ENCODE peak calls at places on chromosomes 6 and 20, in ten cellular contexts. S is SK-N-SH, U is mucosa of descending colon, V is mesendoderm, P is heart left ventricle, X is ascending aorta, Q is astrocyte, K is DND-41, T is cardiac muscle cell, L is adipocyte. Y is an unnamed sample. For H3K4me1, the result is how much of the 10 kb centered on the place peaks cover.

GRCh38 chr6:38389875-38390274 is 249.9 kb downstream of the BTBD9 start:
- DNase-seq in L (no peak), X (no peak), U (no peak), V (no peak), Q (no peak), T (no peak), P (no peak), S (no peak), K (no peak), Y (no peak)

GRCh38 chr6:143958839-143959399 is 49.1 kb downstream of the PLAGL1 start:
- DNase-seq in V (peak), P (no peak), X (no peak), S (no peak), U (no peak), Q (no peak), T (peak), L (no peak), K (no peak), Y (no peak)

GRCh38 chr6:135286962-135287525 is 105.9 kb downstream of the MYB start:
- DNase-seq in U (no peak), L (no peak), S (no peak), P (no peak), V (no peak), Q (no peak), X (no peak), K (no peak), T (no peak), Y (no peak)

GRCh38 chr20:9359561-9360308 is 154.7 kb upstream of the LAMP5 start:
- DNase-seq in U (peak), P (peak), S (peak), X (no peak), Q (peak), K (peak), T (peak), L (peak), V (peak), Y (peak)

GRCh38 chr20:54061106-54061881 is 9.1 kb downstream of the BCAS1 start:
- DNase-seq in P (no peak), L (no peak), Q (peak), X (no peak), V (no peak), S (no peak), T (no peak), K (no peak), U (no peak), Y (no peak)

GRCh38 chr6:72824833-72825232 is 203.0 kb downstream of the KCNQ5 start:
- DNase-seq in U (no peak), V (no peak), L (no peak), P (no peak), Q (no peak), K (no peak), T (no peak), S (no peak), X (no peak), Y (no peak)

GRCh38 chr6:163751032-163751525 is 336.6 kb downstream of the QKI start:
- DNase-seq in T (peak), Q (no peak), V (no peak), L (no peak), U (no peak), K (no peak), P (no peak), S (no peak), X (no peak), Y (no peak)

GRCh38 chr6:744954-745353 is 52.0 kb upstream of the EXOC2 start:
- DNase-seq in S (no peak), Q (no peak), P (no peak), V (no peak), U (no peak), K (no peak), X (no peak), L (no peak), T (no peak), Y (no peak)

GRCh38 chr6:51514396-51515051 is 572.9 kb downstream of the PKHD1 start:
- DNase-seq in X (no peak), V (no peak), K (no peak), T (no peak), Q (peak), P (no peak), S (no peak), L (peak), U (no peak), Y (no peak)

GRCh38 chr20:61218886-61219480 is 33.1 kb upstream of the CDH4 start:
- DNase-seq in U (no peak), Q (peak), L (peak), S (no peak), T (no peak), X (no peak), V (no peak), K (no peak), P (no peak), Y (no peak)

GRCh38 chr6:135087803-135088202 is 33.2 kb upstream of the HBS1L start:
- DNase-seq in V (no peak), P (no peak), K (peak), U (no peak), S (no peak), L (no peak), T (no peak), X (no peak), Q (no peak), Y (no peak)

GRCh38 chr6:7050911-7051779 is 56.6 kb upstream of the RREB1 start:
- DNase-seq in U (peak), P (peak), V (peak), X (no peak), S (no peak), K (no peak), L (no peak), Q (peak), T (peak), Y (peak)

GRCh38 chr6:97501875-97502274 is 218.9 kb upstream of the MMS22L start:
- DNase-seq in L (no peak), P (no peak), U (no peak), K (no peak), Q (no peak), V (no peak), X (no peak), T (peak), S (no peak), Y (no peak)

GRCh38 chr6:6891949-6892461 is 215.8 kb upstream of the RREB1 start:
- DNase-seq in V (no peak), X (no peak), U (no peak), K (no peak), S (no peak), P (no peak), T (no peak), L (no peak), Q (no peak), Y (peak)

GRCh38 chr20:46257887-46258286 is 50.4 kb downstream of the CDH22 start:
- DNase-seq in S (no peak), L (no peak), X (no peak), T (no peak), K (no peak), U (no peak), Q (no peak), P (no peak), V (no peak), Y (no peak)

GRCh38 chr6:31888281-31889258 is 8.9 kb downstream of the EHMT2 start:
- DNase-seq in U (peak), V (no peak), Q (no peak), S (peak), T (peak), L (peak), P (no peak), K (peak), X (no peak), Y (no peak)

GRCh38 chr6:34094474-34095135 is 51.3 kb downstream of the GRM4 start:
- DNase-seq in X (no peak), P (no peak), T (no peak), S (no peak), L (no peak), U (no peak), Q (no peak), K (no peak), V (no peak), Y (no peak)

GRCh38 chr6:67888886-67889681 is 746.0 kb upstream of the ADGRB3 start:
- DNase-seq in S (no peak), X (no peak), P (no peak), K (no peak), U (no peak), Q (peak), T (no peak), L (no peak), V (no peak), Y (no peak)

GRCh38 chr6:39978240-39978639 is 44.0 kb upstream of the MOCS1 start:
- DNase-seq in P (no peak), V (no peak), Q (no peak), T (no peak), X (no peak), S (no peak), U (no peak), L (no peak), K (no peak), Y (no peak)

GRCh38 chr6:131920656-131921055 is 30.5 kb downstream of the CCN2 start:
- DNase-seq in X (no peak), U (no peak), V (no peak), L (no peak), K (no peak), T (no peak), P (no peak), Q (no peak), S (no peak), Y (no peak)

GRCh38 chr20:46260480-46260879 is 47.8 kb downstream of the CDH22 start:
- DNase-seq in U (no peak), K (no peak), S (no peak), L (no peak), V (no peak), T (no peak), P (no peak), Q (no peak), X (no peak), Y (no peak)

GRCh38 chr6:154223296-154223695 is 133.3 kb downstream of the IPCEF1 start:
- DNase-seq in X (no peak), K (no peak), L (no peak), Q (no peak), U (no peak), P (no peak), T (no peak), S (no peak), V (no peak), Y (no peak)

GRCh38 chr20:62305765-62306431 is 3.1 kb downstream of the ADRM1 start:
- DNase-seq in U (no peak), K (no peak), V (no peak), P (no peak), Q (no peak), T (no peak), L (no peak), S (no peak), X (no peak), Y (no peak)

GRCh38 chr6:136782021-136782770 is 10.1 kb downstream of the MAP3K5 start:
- DNase-seq in U (no peak), K (no peak), P (no peak), X (no peak), T (no peak), L (peak), S (no peak), Q (peak), V (peak), Y (no peak)

GRCh38 chr6:56798163-56798562 is 155.5 kb upstream of the DST start:
- DNase-seq in Q (peak), S (no peak), T (no peak), L (no peak), K (no peak), X (no peak), U (no peak), V (no peak), P (no peak), Y (no peak)

GRCh38 chr20:59999502-59999901 is 41.3 kb downstream of the CDH26 start:
- DNase-seq in X (no peak), P (no peak), U (no peak), Q (no peak), L (no peak), V (no peak), K (no peak), S (no peak), T (no peak), Y (no peak)

GRCh38 chr20:45924391-45925261 is 9.9 kb upstream of the PCIF1 start:
- DNase-seq in V (no peak), X (no peak), Q (no peak), S (no peak), T (no peak), P (peak), L (peak), K (no peak), U (no peak), Y (no peak)

GRCh38 chr6:140003217-140003616 is 628.8 kb upstream of the CITED2 start:
- DNase-seq in U (no peak), L (peak), K (no peak), Q (no peak), T (no peak), S (no peak), P (no peak), V (no peak), X (no peak), Y (no peak)

GRCh38 chr6:148146717-148147116 is 195.9 kb upstream of the SASH1 start:
- DNase-seq in K (no peak), U (no peak), T (no peak), X (no peak), V (peak), L (no peak), Q (peak), S (no peak), P (no peak), Y (no peak)

GRCh38 chr6:14321992-14322772 is 204.6 kb downstream of the CD83 start:
- DNase-seq in L (no peak), X (no peak), V (peak), Q (no peak), P (peak), K (no peak), T (no peak), U (peak), S (no peak), Y (peak)

GRCh38 chr20:35181731-35182130 is 9.9 kb downstream of the PROCR start:
- DNase-seq in U (no peak), K (no peak), X (no peak), S (no peak), Q (peak), P (no peak), T (no peak), L (no peak), V (no peak), Y (no peak)

GRCh38 chr6:85078071-85078470 is 313.7 kb upstream of the TBX18 start:
- DNase-seq in V (peak), K (no peak), X (no peak), U (no peak), Q (peak), S (no peak), L (peak), P (no peak), T (no peak), Y (no peak)

GRCh38 chr6:114249522-114249921 is 93.3 kb downstream of the HS3ST5 start:
- DNase-seq in L (no peak), V (no peak), U (no peak), P (no peak), Q (no peak), S (no peak), T (no peak), K (no peak), X (no peak), Y (no peak)

GRCh38 chr6:131740161-131740560 is 29.3 kb upstream of the CTAGE9 start:
- DNase-seq in P (no peak), Q (peak), U (no peak), K (no peak), S (no peak), V (no peak), L (no peak), X (no peak), T (no peak), Y (no peak)

GRCh38 chr6:158286413-158286812 is 25.9 kb upstream of the TULP4 start:
- DNase-seq in P (no peak), X (no peak), V (no peak), T (no peak), S (no peak), L (peak), Q (peak), U (no peak), K (no peak), Y (no peak)

GRCh38 chr6:9116026-9116425 is 680.7 kb upstream of the SLC35B3 start:
- DNase-seq in K (no peak), S (no peak), V (peak), P (no peak), L (peak), U (no peak), Q (peak), T (no peak), X (no peak), Y (no peak)

GRCh38 chr6:111427341-111428116 is 55.5 kb downstream of the REV3L start:
- DNase-seq in U (no peak), V (no peak), S (no peak), L (peak), P (no peak), X (no peak), K (peak), Q (peak), T (no peak), Y (no peak)

GRCh38 chr6:2351807-2352431 is 106.5 kb upstream of the GMDS start:
- DNase-seq in P (no peak), L (peak), Q (peak), K (no peak), U (no peak), V (no peak), T (no peak), X (no peak), S (no peak), Y (no peak)

GRCh38 chr6:75155586-75155985 is 50.3 kb downstream of the COL12A1 start:
- DNase-seq in P (no peak), K (no peak), S (no peak), U (no peak), V (no peak), Q (no peak), T (no peak), X (no peak), L (no peak), Y (no peak)

DNA sequence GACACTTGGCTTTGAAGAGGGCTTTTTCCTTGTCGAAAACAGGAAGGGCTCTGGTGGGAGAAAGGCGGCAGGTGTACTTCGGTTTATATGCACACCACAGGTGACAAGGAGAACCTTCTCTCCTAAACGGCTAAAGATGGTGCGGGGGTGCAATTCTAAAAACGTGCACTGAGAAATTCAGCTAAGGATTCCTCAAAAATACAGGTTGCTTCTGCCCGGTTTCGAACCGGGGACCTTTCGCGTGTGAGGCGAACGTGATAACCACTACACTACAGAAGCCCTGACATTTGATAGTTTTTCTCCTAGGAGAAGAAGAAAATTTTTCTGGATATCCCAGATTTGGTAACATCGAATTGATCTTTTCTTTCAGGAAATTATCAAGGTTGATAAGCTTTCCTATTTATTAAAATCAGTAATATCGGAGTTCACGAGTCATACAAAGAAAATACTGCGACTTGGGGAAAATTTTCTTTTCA is 32.0 kb downstream of the POM121L2 start:
- DNase-seq in L (peak), S (peak), X (no peak), T (peak), V (peak), K (no peak), U (peak), Q (peak), P (no peak), Y (peak)
- H3K4me3 ChIP-seq in L (peak), S (peak), X (no peak), T (peak), V (peak), K (no peak), U (no peak), Q (peak), P (no peak), Y (peak)

DNA sequence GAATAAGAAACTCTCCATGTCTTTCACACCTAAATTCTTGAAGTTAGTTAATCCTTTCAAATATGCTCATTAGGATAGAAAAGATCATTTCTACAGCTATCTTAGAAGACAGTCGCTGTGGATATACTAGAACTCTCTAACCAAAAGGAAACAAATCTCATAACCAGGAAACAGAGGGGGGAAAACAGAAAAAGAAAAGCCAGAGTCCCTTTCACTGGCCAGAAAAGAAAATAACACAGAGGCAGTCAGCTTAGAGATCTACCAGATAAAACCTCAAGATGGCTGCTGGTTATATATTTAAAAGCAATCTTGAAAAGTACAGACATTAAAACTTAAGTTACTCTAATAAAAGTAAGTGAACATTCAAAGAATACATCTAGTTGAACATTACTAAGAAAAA is 19.6 kb downstream of the NUP153 start:
- DNase-seq in T (no peak), L (no peak), S (peak), X (no peak), P (no peak), K (no peak), U (no peak), Q (no peak), V (no peak), Y (no peak)
- H3K4me1 ChIP-seq in T (under half), L (under half), S (under half), X (under half), P (under half), K (under half), U (under half), Q (under half), V (under half), Y (under half)

GRCh38 chr6:128161263-128161662 is 260.4 kb upstream of the THEMIS start:
- DNase-seq in L (no peak), P (no peak), T (no peak), V (no peak), Q (no peak), X (no peak), K (no peak), S (no peak), U (no peak), Y (no peak)
- H3K4me3 ChIP-seq in L (no peak), P (no peak), T (no peak), V (no peak), Q (no peak), X (no peak), K (no peak), S (no peak), U (no peak), Y (no peak)

DNA sequence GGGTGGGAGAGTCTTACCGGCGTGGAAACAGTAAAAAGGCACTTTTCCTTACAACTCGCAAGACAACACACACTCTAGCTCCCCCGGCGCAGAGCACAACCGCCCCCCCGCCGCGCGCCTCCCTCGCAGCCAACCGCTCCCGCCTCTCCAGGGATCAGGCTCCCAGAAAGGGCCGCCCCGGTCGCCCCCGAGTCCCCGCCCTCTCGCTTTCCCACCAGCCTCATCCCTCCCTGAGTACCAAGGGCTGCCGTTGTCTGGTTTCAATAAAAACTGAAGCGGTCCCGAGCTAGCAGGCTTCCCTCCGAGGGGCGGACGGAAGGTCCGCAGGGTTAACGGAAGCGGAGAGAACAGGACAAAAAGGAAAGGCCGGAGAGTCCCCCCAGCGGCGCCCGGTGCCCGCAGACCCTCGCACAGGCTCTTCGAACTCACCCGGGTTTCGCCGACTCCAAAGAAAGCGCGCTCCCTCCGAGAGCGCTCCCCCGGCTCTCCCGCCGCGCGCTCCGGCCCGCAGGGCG is 772 bp downstream of the ELOVL5 start:
- DNase-seq in U (peak), T (peak), L (peak), S (peak), K (peak), Q (peak), V (peak), X (no peak), P (peak), Y (peak)
- H3K4me1 ChIP-seq in U (under half), T (under half), L (under half), S (under half), K (half or more), Q (under half), V (under half), X (under half), P (under half), Y (under half)

Y was measured in Caco-2.